ENCODE peak calls at places on chromosomes 3 and 15, in four cellular contexts. Z is epithelial cell of esophagus, P is psoas muscle, O is heart right ventricle. C is an unnamed sample.

GRCh38 chr3:66483006-66483928 is 17.6 kb downstream of the LRIG1 start:
- DNase-seq in O (peak; percentile 84), Z (no peak), P (peak; percentile 87), C (no peak)

GRCh38 chr15:91100561-91101355 is 701 bp downstream of the SV2B start:
- DNase-seq in P (no peak), Z (peak; percentile 15), O (no peak), C (no peak)

GRCh38 chr3:65851827-65852226 is 186.9 kb downstream of the MAGI1 start:
- DNase-seq in Z (peak; percentile 62), P (no peak), O (no peak), C (peak; percentile 20)

GRCh38 chr3:147915057-147915456 is 505.9 kb downstream of the ZIC1 start:
- DNase-seq in Z (no peak), O (no peak), P (no peak), C (no peak)

GRCh38 chr15:67064607-67065530 is 533 bp upstream of the SMAD3 start:
- DNase-seq in Z (no peak), O (no peak), P (no peak), C (peak; percentile 51)

GRCh38 chr3:184234224-184234623 is 4.8 kb downstream of the VWA5B2 start:
- DNase-seq in Z (peak; percentile 92), O (no peak), P (peak; percentile 79), C (peak; percentile 96)

GRCh38 chr3:122857019-122857418 is 62.1 kb downstream of the SLC49A4 start:
- DNase-seq in P (no peak), Z (peak; percentile 41), O (no peak), C (peak; percentile 54)

GRCh38 chr3:120741837-120742197 is 499 bp downstream of the RABL3 start:
- DNase-seq in O (no peak), P (no peak), Z (peak; percentile 38), C (no peak)

GRCh38 chr15:34810455-34811146 is 15.3 kb upstream of the ACTC1 start:
- DNase-seq in P (no peak), Z (peak; percentile 95), O (no peak), C (peak; percentile 86)

GRCh38 chr3:39332525-39332924 is 3.0 kb downstream of the CCR8 start:
- DNase-seq in P (no peak), Z (no peak), O (peak; percentile 18), C (no peak)

GRCh38 chr15:90481023-90481422 is 48.7 kb upstream of the CRTC3 start:
- DNase-seq in P (no peak), O (no peak), Z (no peak), C (no peak)

GRCh38 chr3:178479446-178479845 is 56.8 kb upstream of the KCNMB2 start:
- DNase-seq in Z (no peak), P (no peak), O (no peak), C (no peak)

GRCh38 chr15:51600114-51600513 is 22.5 kb downstream of the DMXL2 start:
- DNase-seq in P (no peak), O (no peak), Z (peak; percentile 86), C (peak; percentile 76)

GRCh38 chr3:187594272-187594671 is 75.9 kb downstream of the SST start:
- DNase-seq in O (no peak), Z (no peak), P (no peak), C (no peak)

GRCh38 chr3:42815826-42816225 is 6.6 kb downstream of the ACKR2 start:
- DNase-seq in P (no peak), Z (peak; percentile 49), O (no peak), C (no peak)

GRCh38 chr3:144875251-144875650 is 903.6 kb downstream of the DIPK2A start:
- DNase-seq in O (no peak), P (no peak), Z (no peak), C (no peak)

GRCh38 chr15:58212909-58213526 is 74.8 kb downstream of the AQP9 start:
- DNase-seq in O (no peak), Z (peak; percentile 42), P (no peak), C (peak; percentile 50)

GRCh38 chr3:66499881-66500574 is 794 bp downstream of the LRIG1 start:
- DNase-seq in P (peak; percentile 68), O (peak; percentile 45), Z (peak; percentile 24), C (peak; percentile 16)

GRCh38 chr3:136473716-136474326 is 223.7 kb downstream of the PCCB start:
- DNase-seq in Z (no peak), O (no peak), P (no peak), C (no peak)

GRCh38 chr3:5014431-5014830 is 35.2 kb downstream of the BHLHE40 start:
- DNase-seq in O (no peak), P (no peak), Z (no peak), C (no peak)

GRCh38 chr15:64837502-64837901 is 4.2 kb upstream of the PLEKHO2 start:
- DNase-seq in Z (no peak), P (no peak), O (no peak), C (no peak)

DNA sequence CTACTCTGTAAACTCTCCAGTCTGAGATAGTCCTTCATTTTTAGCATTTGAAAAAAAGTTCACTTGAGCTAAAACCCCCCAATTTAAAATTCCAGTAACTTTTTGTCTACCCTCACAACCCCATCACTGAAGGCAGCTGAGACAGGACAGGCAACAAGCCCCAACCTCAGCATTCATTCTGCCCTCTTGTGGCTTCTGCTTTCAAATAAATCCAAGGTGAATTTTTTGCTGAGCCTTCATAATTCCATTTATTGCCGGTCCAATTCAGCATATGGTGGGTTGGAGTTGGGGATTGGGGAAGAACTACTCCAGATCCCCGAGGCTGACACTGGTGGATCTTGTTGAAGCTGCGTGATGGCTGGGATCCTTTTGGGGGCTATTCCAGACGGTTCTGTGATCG is 88.4 kb upstream of the THRB start:
- DNase-seq in O (peak; percentile 13), P (no peak), Z (peak; percentile 51), C (peak; percentile 35)
- TF ChIP-seq CTCF in O (peak; percentile 37), P (peak; percentile 39), Z (peak; percentile 55), C (peak; percentile 21)

GRCh38 chr3:38046027-38046426 is 7.0 kb downstream of the DLEC1 start:
- DNase-seq in O (no peak), P (no peak), Z (no peak), C (no peak)
- TF ChIP-seq CTCF in O (no peak), P (no peak), Z (no peak), C (no peak)

GRCh38 chr3:156472150-156472549 is 82.8 kb downstream of the SSR3 start:
- DNase-seq in O (no peak), Z (no peak), P (no peak), C (no peak)
- TF ChIP-seq CTCF in O (no peak), Z (no peak), P (no peak), C (no peak)

GRCh38 chr3:102646557-102646956 is 211.7 kb downstream of the ZPLD1 start:
- DNase-seq in P (no peak), O (no peak), Z (no peak), C (no peak)
- TF ChIP-seq CTCF in P (no peak), O (no peak), Z (no peak), C (no peak)

DNA sequence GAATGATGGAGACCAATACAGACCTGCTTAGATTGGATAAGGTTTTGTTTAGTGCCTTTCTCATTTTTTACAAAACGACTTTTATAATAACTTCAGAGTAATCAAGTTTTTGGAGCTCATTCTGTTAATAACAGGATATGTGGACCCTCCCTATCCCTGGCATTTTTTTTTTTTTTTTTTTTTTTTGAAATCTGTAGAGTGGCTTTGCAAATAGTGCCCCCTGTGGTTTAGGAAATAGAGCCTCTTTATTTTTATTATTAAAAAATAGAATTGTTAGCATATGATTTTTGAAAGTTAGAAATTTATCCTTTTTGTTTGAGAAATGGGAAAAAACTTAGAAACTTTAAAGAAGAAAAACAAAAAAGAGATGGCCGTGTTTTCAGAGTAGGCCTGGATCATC is 11.4 kb downstream of the SKIL start:
- DNase-seq in P (no peak), Z (no peak), O (no peak), C (peak; percentile 10)
- TF ChIP-seq CTCF in P (no peak), Z (no peak), O (peak; percentile 35), C (peak; percentile 33)